ENCODE peak calls at places on chromosomes 3 and 15, in seven cellular contexts. Y, J, Z, E, C, D and A are unnamed samples.

GRCh38 chr3:73215286-73215685 is 153.8 kb downstream of the EBLN2 start:
- DNase-seq in Z (no peak), Y (no peak), E (no peak), C (no peak), J (no peak), D (no peak), A (no peak)

GRCh38 chr15:39685999-39686613 is 96.5 kb downstream of the FSIP1 start:
- DNase-seq in J (peak), D (no peak), Y (no peak), Z (peak), E (peak), C (peak), A (peak)

GRCh38 chr3:136889947-136890346 is 27.9 kb downstream of the NCK1 start:
- DNase-seq in D (no peak), Z (no peak), J (no peak), C (no peak), E (no peak), Y (no peak), A (no peak)

GRCh38 chr3:46845397-46845859 is 17.8 kb downstream of the MYL3 start:
- DNase-seq in Y (no peak), D (no peak), E (no peak), Z (peak), J (no peak), C (peak), A (peak)

GRCh38 chr3:130259170-130259874 is 86.2 kb upstream of the COL6A5 start:
- DNase-seq in Z (no peak), E (no peak), J (no peak), Y (no peak), D (no peak), C (no peak), A (no peak)

GRCh38 chr15:68407141-68407885 is 24.6 kb downstream of the ITGA11 start:
- DNase-seq in D (no peak), C (no peak), Y (no peak), Z (no peak), J (no peak), E (no peak), A (no peak)

GRCh38 chr15:29106551-29107290 is 162.9 kb downstream of the NSMCE3 start:
- DNase-seq in C (no peak), D (no peak), J (no peak), Y (no peak), Z (no peak), E (no peak), A (no peak)

GRCh38 chr15:45660231-45660979 is 25.6 kb downstream of the SQOR start:
- DNase-seq in C (no peak), J (no peak), Z (no peak), D (no peak), Y (no peak), E (no peak), A (peak)

GRCh38 chr3:152399374-152399773 is 130.6 kb downstream of the MBNL1 start:
- DNase-seq in D (no peak), E (no peak), J (no peak), Y (no peak), Z (no peak), C (no peak), A (no peak)

GRCh38 chr15:85579011-85579701 is 198.8 kb downstream of the AKAP13 start:
- DNase-seq in Y (no peak), E (no peak), C (no peak), J (no peak), D (no peak), Z (no peak), A (no peak)

GRCh38 chr3:160403796-160404510 is 4.5 kb downstream of the SMC4 start:
- DNase-seq in C (no peak), E (no peak), Z (no peak), Y (no peak), D (no peak), J (no peak), A (peak)

GRCh38 chr3:173800154-173800553 is 402.6 kb downstream of the NLGN1 start:
- DNase-seq in E (no peak), C (no peak), Z (no peak), J (no peak), D (no peak), Y (no peak), A (no peak)

GRCh38 chr15:38920966-38921365 is 356.4 kb upstream of the RASGRP1 start:
- DNase-seq in Y (no peak), J (no peak), C (no peak), E (no peak), D (no peak), Z (no peak), A (peak)

GRCh38 chr15:40458495-40459371 is 12.1 kb upstream of the CHST14 start:
- DNase-seq in Z (no peak), J (no peak), D (no peak), C (no peak), Y (no peak), E (no peak), A (no peak)

GRCh38 chr3:128805771-128806170 is 73.6 kb upstream of the ACAD9 start:
- DNase-seq in D (no peak), E (no peak), Y (no peak), Z (no peak), C (no peak), J (no peak), A (no peak)

GRCh38 chr15:75335705-75336355 is at the start of gene COMMD4:
- DNase-seq in Z (peak), Y (no peak), J (peak), C (peak), E (peak), D (peak), A (peak)

GRCh38 chr3:30162579-30162978 is 443.8 kb upstream of the TGFBR2 start:
- DNase-seq in Y (no peak), Z (no peak), E (no peak), J (no peak), C (no peak), D (no peak), A (no peak)

GRCh38 chr3:177041021-177041729 is 156.1 kb downstream of the TBL1XR1 start:
- DNase-seq in J (no peak), Y (no peak), Z (no peak), C (no peak), D (no peak), E (no peak), A (peak)

GRCh38 chr15:71545223-71545760 is 265.1 kb upstream of the NR2E3 start:
- DNase-seq in J (no peak), C (no peak), D (no peak), Z (no peak), Y (no peak), E (no peak), A (no peak)

GRCh38 chr3:45320986-45321385 is 67.4 kb upstream of the LARS2 start:
- DNase-seq in D (no peak), E (no peak), J (no peak), Z (no peak), C (no peak), Y (no peak), A (no peak)

GRCh38 chr15:100565591-100565990 is 36.4 kb downstream of the LINS1 start:
- DNase-seq in D (no peak), Y (no peak), C (no peak), Z (no peak), J (no peak), E (no peak), A (peak)

GRCh38 chr3:75140904-75141615 is 523.1 kb upstream of the FRG2C start:
- DNase-seq in Y (no peak), C (no peak), Z (no peak), D (no peak), E (no peak), J (no peak), A (no peak)

GRCh38 chr3:153216928-153217327 is 54.9 kb downstream of the RAP2B start:
- DNase-seq in Y (no peak), C (no peak), Z (no peak), E (no peak), D (no peak), J (no peak), A (no peak)

GRCh38 chr3:133881987-133882825 is 13.5 kb downstream of the RAB6B start:
- DNase-seq in C (no peak), Y (no peak), E (no peak), Z (no peak), D (no peak), J (no peak), A (no peak)

GRCh38 chr3:31093608-31093990 is 199.1 kb upstream of the GADL1 start:
- DNase-seq in J (no peak), C (no peak), E (no peak), Z (no peak), D (no peak), Y (no peak), A (no peak)

GRCh38 chr15:31156226-31156625 is 54.7 kb upstream of the TRPM1 start:
- DNase-seq in C (no peak), Z (no peak), E (no peak), J (no peak), Y (no peak), D (no peak), A (no peak)

GRCh38 chr3:135155228-135155627 is 360.2 kb downstream of the EPHB1 start:
- DNase-seq in C (no peak), E (no peak), Z (no peak), J (no peak), Y (no peak), D (no peak), A (no peak)

GRCh38 chr3:136749106-136749505 is 3.1 kb downstream of the STAG1 start:
- DNase-seq in J (no peak), Z (no peak), E (peak), Y (no peak), D (no peak), C (no peak), A (no peak)

GRCh38 chr3:10085738-10086137 is 22.3 kb downstream of the FANCD2OS start:
- DNase-seq in Z (no peak), Y (no peak), J (no peak), E (no peak), C (no peak), D (no peak), A (peak)

GRCh38 chr15:100263721-100264455 is 77.9 kb downstream of the ADAMTS17 start:
- DNase-seq in Z (no peak), C (no peak), E (no peak), D (no peak), Y (no peak), J (no peak), A (no peak)

GRCh38 chr3:16060358-16060852 is 114.1 kb upstream of the GALNT15 start:
- DNase-seq in E (peak), J (peak), D (peak), Z (no peak), Y (no peak), C (no peak), A (peak)

GRCh38 chr15:47477253-47477652 is 240.1 kb upstream of the SEMA6D start:
- DNase-seq in Y (no peak), C (no peak), D (no peak), Z (no peak), E (no peak), J (no peak), A (no peak)

GRCh38 chr3:123053107-123053506 is 13.7 kb upstream of the PDIA5 start:
- DNase-seq in Z (no peak), E (no peak), Y (no peak), C (no peak), D (no peak), J (no peak), A (peak)

DNA sequence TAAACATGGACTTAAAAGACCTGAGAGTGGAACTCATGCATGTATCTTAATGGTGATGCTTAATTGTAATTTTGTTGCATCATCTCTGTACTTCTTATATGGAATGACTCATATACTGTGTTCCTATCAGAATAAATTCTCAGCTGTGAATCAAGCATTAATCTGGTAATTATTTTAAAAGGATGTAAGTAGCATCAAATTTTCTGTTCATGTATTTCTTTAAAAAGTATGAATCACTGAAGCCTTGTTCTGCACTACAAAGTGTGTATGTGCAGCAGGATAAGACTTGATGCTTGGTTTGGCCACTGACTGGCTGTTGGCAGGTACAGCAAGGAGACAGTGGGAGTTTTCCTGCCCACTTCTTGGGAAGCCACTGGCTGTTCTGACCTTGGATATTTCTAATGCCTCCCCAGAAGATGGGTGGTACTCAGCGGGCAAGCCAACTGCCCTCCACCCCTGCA is 123.9 kb downstream of the ANO10 start:
- DNase-seq in Z (no peak), Y (no peak), C (no peak), D (no peak), E (no peak), J (no peak), A (no peak)
- TF ChIP-seq JUND in Z (no peak), Y (no peak), C (no peak), D (no peak), E (no peak), J (peak), A (no peak)

GRCh38 chr3:71010731-71011455 is 572.6 kb downstream of the FOXP1 start:
- DNase-seq in Y (peak), D (no peak), E (no peak), Z (no peak), C (peak), J (no peak), A (no peak)

GRCh38 chr3:71016141-71016845 is 567.2 kb downstream of the FOXP1 start:
- DNase-seq in Z (no peak), E (peak), Y (no peak), J (no peak), C (no peak), D (no peak), A (no peak)

GRCh38 chr3:71008350-71008923 is 575.1 kb downstream of the FOXP1 start:
- DNase-seq in J (no peak), Y (no peak), C (no peak), D (no peak), E (no peak), Z (no peak), A (no peak)

GRCh38 chr3:71012971-71013370 is 570.6 kb downstream of the FOXP1 start:
- DNase-seq in C (no peak), D (no peak), Y (no peak), J (no peak), E (no peak), Z (no peak), A (no peak)

GRCh38 chr3:71011565-71012287 is 571.8 kb downstream of the FOXP1 start:
- DNase-seq in Y (peak), C (no peak), D (no peak), Z (no peak), J (no peak), E (no peak), A (no peak)
- TF ChIP-seq JUND in Y (no peak), C (no peak), D (no peak), Z (no peak), J (no peak), E (no peak), A (no peak)

GRCh38 chr3:49020335-49021212 is 1.3 kb upstream of the NDUFAF3 start:
- DNase-seq in Z (peak), C (peak), E (no peak), J (no peak), Y (no peak), D (no peak), A (no peak)
- TF ChIP-seq JUND in Z (no peak), C (no peak), E (no peak), J (no peak), Y (no peak), D (no peak), A (no peak)

DNA sequence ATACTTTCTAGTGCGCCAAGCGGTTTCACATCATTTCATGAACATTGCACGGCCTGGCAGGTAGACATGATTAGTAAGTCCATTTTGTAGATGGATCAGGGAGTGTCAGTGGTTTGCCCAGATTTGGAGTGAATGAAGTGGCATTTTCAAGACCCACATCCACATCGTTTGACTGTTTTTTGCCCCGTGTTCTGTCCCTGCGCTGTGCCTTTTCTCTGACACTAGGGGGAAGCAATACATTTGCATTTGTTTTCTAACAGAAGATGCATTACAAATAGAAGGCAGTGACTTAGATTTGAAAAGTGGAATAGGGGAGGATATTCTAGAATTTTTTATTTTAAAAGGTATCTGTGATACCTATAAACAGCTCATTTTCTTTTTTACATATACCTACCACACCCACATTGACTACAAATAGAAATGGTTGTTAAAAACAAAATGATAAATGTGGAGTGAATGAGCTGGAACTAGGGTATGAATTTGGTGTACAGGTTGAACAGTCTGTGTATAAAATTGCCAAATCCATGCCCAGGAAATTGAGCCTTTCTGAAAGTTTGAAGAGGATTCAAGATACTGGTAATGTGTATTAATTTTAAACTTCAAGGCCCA is 98.0 kb downstream of the USP13 start:
- DNase-seq in Z (peak), C (no peak), E (peak), J (no peak), Y (no peak), D (no peak), A (no peak)
- TF ChIP-seq JUND in Z (no peak), C (no peak), E (no peak), J (no peak), Y (no peak), D (no peak), A (no peak)

GRCh38 chr3:99843590-99844260 is 26.1 kb downstream of the CMSS1 start:
- DNase-seq in D (no peak), Z (no peak), J (no peak), Y (no peak), C (no peak), E (no peak), A (no peak)
- TF ChIP-seq JUND in D (no peak), Z (no peak), J (no peak), Y (no peak), C (no peak), E (no peak), A (no peak)

GRCh38 chr3:171898192-171898591 is 55.0 kb downstream of the TMEM212 start:
- DNase-seq in J (no peak), C (no peak), D (no peak), Y (no peak), Z (no peak), E (no peak), A (no peak)

GRCh38 chr3:171904829-171905228 is 61.7 kb downstream of the TMEM212 start:
- DNase-seq in C (no peak), D (no peak), E (peak), J (no peak), Y (no peak), Z (no peak), A (no peak)

GRCh38 chr3:171906951-171907676 is 64.0 kb downstream of the TMEM212 start:
- DNase-seq in D (no peak), C (no peak), J (no peak), Z (no peak), E (no peak), Y (no peak), A (no peak)

GRCh38 chr3:171900396-171900795 is 57.2 kb downstream of the TMEM212 start:
- DNase-seq in J (no peak), Y (no peak), Z (no peak), D (no peak), E (no peak), C (no peak), A (no peak)

GRCh38 chr3:171901615-171902312 is 58.6 kb downstream of the TMEM212 start:
- DNase-seq in E (peak), D (no peak), C (no peak), Z (no peak), J (no peak), Y (no peak), A (no peak)
- TF ChIP-seq JUND in E (no peak), D (no peak), C (no peak), Z (no peak), J (no peak), Y (no peak), A (no peak)

GRCh38 chr3:52490035-52490937 is 4.9 kb upstream of the STAB1 start:
- DNase-seq in D (no peak), Z (no peak), J (no peak), E (no peak), C (no peak), Y (no peak), A (no peak)

GRCh38 chr3:52488746-52489145 is 6.4 kb upstream of the STAB1 start:
- DNase-seq in Y (no peak), D (no peak), C (no peak), J (no peak), E (no peak), Z (no peak), A (no peak)

GRCh38 chr3:52490938-52491526 is 4.1 kb upstream of the STAB1 start:
- DNase-seq in Z (no peak), Y (no peak), E (no peak), J (no peak), D (no peak), C (no peak), A (no peak)

GRCh38 chr3:52487788-52488691 is 7.1 kb upstream of the STAB1 start:
- DNase-seq in D (no peak), E (no peak), Y (no peak), Z (no peak), C (no peak), J (no peak), A (no peak)

GRCh38 chr3:52489453-52489852 is 5.7 kb upstream of the STAB1 start:
- DNase-seq in Z (no peak), C (no peak), J (no peak), D (no peak), Y (no peak), E (no peak), A (no peak)
- TF ChIP-seq JUND in Z (no peak), C (no peak), J (no peak), D (no peak), Y (no peak), E (no peak), A (no peak)

GRCh38 chr15:28103402-28103801 is 4.3 kb upstream of the OCA2 start:
- DNase-seq in Y (no peak), J (no peak), E (no peak), D (no peak), C (no peak), Z (no peak), A (no peak)
- TF ChIP-seq JUND in Y (no peak), J (no peak), E (no peak), D (no peak), C (no peak), Z (no peak), A (no peak)